ENCODE peak calls at places on chromosomes 11 and 22, in four cellular contexts. T, B, W and M are unnamed samples.
A peak's percentile ranks its signal among the peaks of the same experiment; 100 is the strongest.

GRCh38 chr22:32533265-32534068 is 58.9 kb downstream of the FBXO7 start:
- DNase-seq in B (no peak), T (no peak), W (no peak), M (no peak)

GRCh38 chr22:24871611-24872205 is 65.7 kb downstream of the SGSM1 start:
- DNase-seq in B (no peak), T (no peak), W (no peak), M (no peak)

GRCh38 chr11:3831378-3832239 is 9.2 kb downstream of the RHOG start:
- DNase-seq in W (peak; percentile 74), T (no peak), B (no peak), M (no peak)

GRCh38 chr22:32202539-32203180 is 2.2 kb downstream of the RFPL2 start:
- DNase-seq in T (peak; percentile 56), B (no peak), W (peak; percentile 76), M (no peak)

GRCh38 chr11:65213322-65214211 is 31.8 kb downstream of the CAPN1 start:
- DNase-seq in W (no peak), B (no peak), T (peak; percentile 52), M (no peak)

GRCh38 chr11:83157755-83158473 is 983 bp downstream of the PCF11 start:
- DNase-seq in W (peak; percentile 61), T (peak; percentile 78), B (peak; percentile 68), M (peak; percentile 36)

GRCh38 chr11:12411806-12412727 is 34.7 kb downstream of the PARVA start:
- DNase-seq in W (peak; percentile 49), B (peak; percentile 71), T (peak; percentile 39), M (no peak)

GRCh38 chr11:46865340-46865739 is 19.3 kb upstream of the CKAP5 start:
- DNase-seq in B (no peak), T (no peak), W (no peak), M (no peak)

GRCh38 chr22:24411256-24412004 is 16.0 kb upstream of the ADORA2A start:
- DNase-seq in W (no peak), B (no peak), T (no peak), M (no peak)

GRCh38 chr11:75792997-75793800 is 21.8 kb upstream of the UVRAG start:
- DNase-seq in W (no peak), T (no peak), B (no peak), M (no peak)

GRCh38 chr11:2987881-2988280 is 4.2 kb downstream of the NAP1L4 start:
- DNase-seq in W (no peak), B (no peak), T (peak; percentile 74), M (peak; percentile 56)

GRCh38 chr11:134599180-134599810 is 187.3 kb upstream of the B3GAT1 start:
- DNase-seq in T (no peak), W (peak; percentile 18), B (no peak), M (no peak)

GRCh38 chr11:35165416-35166368 is 26.7 kb downstream of the CD44 start:
- DNase-seq in T (peak; percentile 99), W (no peak), B (peak; percentile 40), M (peak; percentile 69)

GRCh38 chr11:28619870-28620540 is 511.8 kb downstream of the METTL15 start:
- DNase-seq in T (no peak), W (no peak), B (no peak), M (no peak)

GRCh38 chr22:31218565-31219262 is 6.6 kb downstream of the LIMK2 start:
- DNase-seq in B (no peak), W (no peak), T (no peak), M (no peak)

GRCh38 chr11:78262710-78263109 is 74.0 kb downstream of the USP35 start:
- DNase-seq in T (no peak), W (no peak), B (no peak), M (no peak)

GRCh38 chr22:22392131-22392530 is 116.4 kb downstream of the ZNF280B start:
- DNase-seq in B (no peak), T (no peak), W (no peak), M (no peak)

GRCh38 chr11:67053896-67054850 is 2.5 kb upstream of the RHOD start:
- DNase-seq in W (no peak), T (peak; percentile 45), B (peak; percentile 46), M (no peak)

GRCh38 chr22:41478891-41479521 is 10.1 kb downstream of the ACO2 start:
- DNase-seq in B (peak; percentile 45), T (no peak), W (peak; percentile 55), M (no peak)

GRCh38 chr11:112727341-112727841 is 233.8 kb upstream of the NCAM1 start:
- DNase-seq in B (no peak), W (no peak), T (no peak), M (no peak)

GRCh38 chr11:80136991-80137390 is 696.2 kb upstream of the TENM4 start:
- DNase-seq in B (no peak), W (no peak), T (no peak), M (no peak)

GRCh38 chr22:20312396-20313191 is 7.3 kb downstream of the DGCR6L start:
- DNase-seq in W (peak; percentile 39), T (no peak), B (no peak), M (no peak)

GRCh38 chr11:71408826-71409225 is 39.4 kb downstream of the DHCR7 start:
- DNase-seq in T (no peak), B (no peak), W (no peak), M (no peak)

GRCh38 chr11:71410363-71410966 is 37.7 kb downstream of the DHCR7 start:
- DNase-seq in W (no peak), T (no peak), B (no peak), M (no peak)

GRCh38 chr11:71407356-71407755 is 40.8 kb downstream of the DHCR7 start:
- DNase-seq in T (no peak), W (no peak), B (no peak), M (no peak)

GRCh38 chr11:71404209-71404608 is 44.0 kb downstream of the DHCR7 start:
- DNase-seq in W (no peak), T (no peak), B (no peak), M (no peak)

DNA sequence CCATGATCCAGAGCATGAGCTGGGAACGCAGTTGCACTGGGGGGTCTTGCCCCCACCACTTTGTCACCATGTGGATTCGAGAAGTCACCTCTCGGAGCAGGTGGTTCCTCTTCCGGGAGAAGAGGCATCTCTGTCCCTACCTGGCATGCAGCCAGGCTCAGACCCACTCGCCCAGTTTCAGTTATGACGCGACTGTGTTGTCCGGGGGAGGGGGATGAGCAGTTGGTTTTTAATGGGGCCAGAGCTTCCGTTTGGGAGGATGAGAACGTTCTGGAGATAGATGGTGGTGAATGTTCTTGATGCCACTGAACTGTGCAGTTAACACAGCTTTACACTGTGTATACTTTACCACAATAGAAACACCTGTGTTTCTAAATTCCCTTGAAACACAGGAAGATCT is 41.5 kb downstream of the DHCR7 start:
- DNase-seq in T (no peak), B (no peak), W (no peak), M (no peak)
- H3K4me3 ChIP-seq in T (no peak overlapping the region), B (no peak overlapping the region), W (no peak overlapping the region), M (no peak overlapping the region)

GRCh38 chr11:32895471-32895870 is 2.9 kb downstream of the QSER1 start:
- DNase-seq in T (no peak), B (no peak), W (no peak), M (no peak)
- H3K4me3 ChIP-seq in T (no peak overlapping the region), B (no peak overlapping the region), W (no peak overlapping the region), M (no peak overlapping the region)

GRCh38 chr11:61833926-61834277 is 5.8 kb downstream of the FADS2 start:
- DNase-seq in B (no peak), W (no peak), T (no peak), M (no peak)

GRCh38 chr11:61833478-61833877 is 5.4 kb downstream of the FADS2 start:
- DNase-seq in T (no peak), B (no peak), W (no peak), M (no peak)

GRCh38 chr11:61830318-61831105 is 2.4 kb downstream of the FADS2 start:
- DNase-seq in W (no peak), T (no peak), B (peak; percentile 30), M (no peak)

GRCh38 chr11:61832758-61833157 is 4.7 kb downstream of the FADS2 start:
- DNase-seq in T (no peak), W (no peak), B (no peak), M (no peak)

DNA sequence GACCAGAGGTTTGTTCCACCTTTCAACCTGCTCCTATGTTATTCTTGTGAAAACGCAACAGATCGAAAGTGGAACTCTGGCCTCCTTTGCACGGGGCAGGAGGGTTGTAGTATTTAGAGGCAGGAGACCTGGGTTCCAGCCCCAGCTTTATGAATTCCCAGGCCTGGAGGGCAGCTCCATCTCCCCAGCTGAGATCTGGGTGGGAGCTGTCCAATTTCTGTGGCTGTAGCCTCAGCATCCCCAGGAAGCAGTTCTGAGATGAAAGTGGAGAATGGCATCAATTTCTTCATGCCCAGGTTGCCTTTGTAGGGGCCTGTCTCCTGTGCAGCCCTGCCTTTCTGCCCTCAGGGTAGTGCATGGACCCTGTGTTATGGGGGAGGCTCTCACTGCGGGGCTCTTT is 4.1 kb downstream of the FADS2 start:
- DNase-seq in W (no peak), T (no peak), B (no peak), M (no peak)
- H3K4me3 ChIP-seq in W (no peak overlapping the region), T (no peak overlapping the region), B (no peak overlapping the region), M (no peak overlapping the region)

GRCh38 chr11:33832676-33833075 is 58.4 kb upstream of the FBXO3 start:
- DNase-seq in W (no peak), B (no peak), T (no peak), M (no peak)

GRCh38 chr11:33828604-33829429 is 54.5 kb upstream of the FBXO3 start:
- DNase-seq in T (no peak), B (no peak), W (no peak), M (no peak)

GRCh38 chr11:33827206-33827605 is 52.9 kb upstream of the FBXO3 start:
- DNase-seq in W (no peak), T (no peak), B (no peak), M (no peak)

GRCh38 chr11:33830903-33831648 is 56.8 kb upstream of the FBXO3 start:
- DNase-seq in W (no peak), B (no peak), T (no peak), M (no peak)

GRCh38 chr11:33829430-33830141 is 55.3 kb upstream of the FBXO3 start:
- DNase-seq in W (no peak), T (peak; percentile 59), B (peak; percentile 71), M (peak; percentile 27)
- H3K4me3 ChIP-seq in W (peak overlapping the region; percentile 48), T (peak overlapping the region; percentile 32), B (peak overlapping the region; percentile 17), M (peak overlapping the region; percentile 2)

GRCh38 chr11:122524532-122524882 is 131.0 kb upstream of the UBASH3B start:
- DNase-seq in T (no peak), B (no peak), W (no peak), M (no peak)
- H3K4me3 ChIP-seq in T (no peak overlapping the region), B (no peak overlapping the region), W (no peak overlapping the region), M (no peak overlapping the region)

DNA sequence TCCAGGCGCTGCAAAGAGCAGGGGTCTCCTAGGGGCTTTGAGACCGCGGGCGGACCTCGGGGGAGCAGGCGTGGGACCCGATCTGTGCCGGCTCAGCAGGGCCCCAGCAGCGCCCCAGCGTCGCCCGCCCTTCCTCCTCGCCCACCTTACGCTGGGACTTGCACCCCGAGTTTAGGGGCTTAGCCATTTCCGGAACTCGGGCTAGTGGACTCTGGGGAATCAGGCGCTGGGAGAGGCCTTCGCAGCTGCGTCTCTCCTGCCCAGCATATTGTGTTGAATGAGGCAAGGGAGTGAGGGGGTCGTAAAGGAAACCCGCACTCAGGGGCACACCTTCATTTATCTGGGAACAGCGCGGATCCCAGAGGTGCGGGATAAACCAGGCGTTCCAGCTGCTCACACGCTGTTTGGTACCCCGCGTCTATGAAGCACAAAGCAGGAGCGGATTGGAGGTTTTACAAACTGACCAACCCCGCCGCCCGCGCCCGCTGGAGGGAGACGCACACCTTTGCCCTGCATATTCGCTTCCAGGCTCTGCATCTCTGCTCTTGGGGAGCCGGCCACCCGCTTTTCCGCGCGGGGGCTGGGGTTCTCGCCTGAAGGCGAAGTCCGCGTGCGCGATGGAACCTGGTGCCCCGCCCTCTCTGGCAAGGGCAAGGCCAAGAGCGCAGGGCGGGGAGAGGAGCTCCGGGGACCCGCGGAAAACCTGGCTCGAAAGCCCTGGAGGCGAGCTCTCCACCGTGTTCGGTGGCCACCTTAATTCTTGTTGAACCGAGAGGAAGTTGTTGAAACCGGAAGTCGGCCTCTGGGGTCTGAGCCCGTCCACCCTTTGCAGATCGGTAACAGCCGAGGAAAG is 6.7 kb upstream of the ALX4 start:
- DNase-seq in B (no peak), W (no peak), T (no peak), M (no peak)
- H3K4me3 ChIP-seq in B (no peak overlapping the region), W (peak overlapping the region; percentile 30), T (peak overlapping the region; percentile 19), M (peak overlapping the region; percentile 23)